ENCODE peak calls at places on chromosomes 4 and X, in eight cellular contexts. L, S, J, Y, D, F, C and W are unnamed samples.

GRCh38 chr4:164748375-164748774 is 5.6 kb upstream of the SMIM31 start:
- DNase-seq in Y (no peak), L (no peak), C (no peak), J (no peak), S (no peak), F (peak; percentile 33), D (no peak), W (peak; percentile 50)

GRCh38 chr4:26590639-26591038 is 6.8 kb downstream of the TBC1D19 start:
- DNase-seq in Y (no peak), F (no peak), L (no peak), C (no peak), D (no peak), S (no peak), J (no peak), W (no peak)

GRCh38 chr4:125432078-125432477 is 117.3 kb downstream of the FAT4 start:
- DNase-seq in L (no peak), F (peak; percentile 68), C (no peak), S (no peak), D (no peak), J (no peak), Y (no peak), W (peak; percentile 45)

GRCh38 chr4:1233641-1234277 is 15.2 kb downstream of the CTBP1 start:
- DNase-seq in J (peak; percentile 93), L (peak; percentile 70), Y (no peak), F (no peak), S (no peak), C (no peak), D (no peak), W (peak; percentile 44)

GRCh38 chrX:15107367-15107988 is 162.4 kb downstream of the ASB9 start:
- DNase-seq in J (no peak), Y (no peak), S (no peak), L (no peak), F (no peak), C (no peak), D (no peak), W (no peak)

GRCh38 chrX:154719132-154719675 is 31.7 kb downstream of the GAB3 start:
- DNase-seq in Y (no peak), L (no peak), C (no peak), J (peak; percentile 79), S (peak; percentile 55), F (no peak), D (no peak), W (peak; percentile 58)

GRCh38 chr4:40514409-40515025 is 115.1 kb downstream of the RBM47 start:
- DNase-seq in D (no peak), J (no peak), L (no peak), F (no peak), Y (no peak), S (no peak), C (peak; percentile 83), W (no peak)

GRCh38 chr4:26819478-26819877 is 41.2 kb upstream of the STIM2 start:
- DNase-seq in Y (no peak), F (no peak), S (no peak), D (no peak), L (no peak), C (no peak), J (no peak), W (no peak)

GRCh38 chr4:7390906-7391636 is 43.7 kb downstream of the PSAPL1 start:
- DNase-seq in L (no peak), D (peak; percentile 12), Y (no peak), C (peak; percentile 18), F (no peak), S (no peak), J (no peak), W (no peak)

GRCh38 chrX:109830704-109831206 is 97.7 kb upstream of the ACSL4 start:
- DNase-seq in F (no peak), J (peak; percentile 69), D (no peak), Y (no peak), L (no peak), S (no peak), C (no peak), W (peak; percentile 77)

GRCh38 chr4:657338-658030 is 16.6 kb downstream of the ATP5ME start:
- DNase-seq in L (peak; percentile 72), D (no peak), S (no peak), F (peak; percentile 2), J (peak; percentile 64), C (no peak), Y (no peak), W (no peak)

GRCh38 chr4:165461176-165461835 is 82.5 kb downstream of the CPE start:
- DNase-seq in Y (no peak), D (peak; percentile 77), J (no peak), L (no peak), S (no peak), C (no peak), F (no peak), W (peak; percentile 97)

GRCh38 chrX:16635040-16635439 is 14.9 kb upstream of the S100G start:
- DNase-seq in Y (no peak), L (no peak), S (no peak), F (no peak), C (no peak), D (no peak), J (no peak), W (no peak)

GRCh38 chrX:100449696-100450606 is 39.9 kb upstream of the PCDH19 start:
- DNase-seq in S (no peak), F (no peak), D (no peak), C (no peak), Y (no peak), L (peak; percentile 40), J (no peak), W (no peak)

GRCh38 chr4:85209161-85209560 is 242.7 kb upstream of the WDFY3 start:
- DNase-seq in L (no peak), C (no peak), D (no peak), Y (no peak), F (no peak), S (no peak), J (no peak), W (peak; percentile 5)

GRCh38 chrX:49290215-49290614 is 13.2 kb upstream of the GAGE10 start:
- DNase-seq in D (no peak), L (no peak), S (no peak), F (no peak), Y (no peak), C (no peak), J (no peak), W (no peak)

GRCh38 chrX:129781134-129782014 is 1.6 kb downstream of the SASH3 start:
- DNase-seq in D (peak; percentile 35), L (no peak), F (no peak), C (peak; percentile 50), J (peak; percentile 47), S (peak; percentile 54), Y (peak; percentile 28), W (no peak)

GRCh38 chr4:112967109-112967508 is 82.3 kb upstream of the ANK2 start:
- DNase-seq in S (no peak), L (no peak), Y (no peak), J (no peak), C (no peak), F (peak; percentile 16), D (no peak), W (no peak)

GRCh38 chr4:56310401-56310800 is 76.9 kb downstream of the AASDH start:
- DNase-seq in C (no peak), Y (no peak), L (no peak), J (no peak), D (no peak), F (no peak), S (no peak), W (no peak)

GRCh38 chr4:140061194-140061593 is 92.8 kb downstream of the MAML3 start:
- DNase-seq in Y (no peak), C (no peak), J (no peak), D (no peak), S (no peak), L (no peak), F (no peak), W (no peak)

GRCh38 chrX:132217203-132218073 is 1.8 kb downstream of the RAP2C start:
- DNase-seq in Y (peak; percentile 41), F (peak; percentile 77), J (peak; percentile 85), D (peak; percentile 50), L (peak; percentile 77), C (peak; percentile 61), S (peak; percentile 71), W (peak; percentile 74)

GRCh38 chr4:74366367-74366891 is 1.5 kb downstream of the EREG start:
- DNase-seq in L (no peak), S (no peak), Y (no peak), F (no peak), D (no peak), C (no peak), J (no peak), W (no peak)
- H3K4me3 ChIP-seq in L (no peak overlapping the region), S (no peak overlapping the region), Y (no peak overlapping the region), F (no peak overlapping the region), D (no peak overlapping the region), C (no peak overlapping the region), J (no peak overlapping the region), W (no peak overlapping the region)

DNA sequence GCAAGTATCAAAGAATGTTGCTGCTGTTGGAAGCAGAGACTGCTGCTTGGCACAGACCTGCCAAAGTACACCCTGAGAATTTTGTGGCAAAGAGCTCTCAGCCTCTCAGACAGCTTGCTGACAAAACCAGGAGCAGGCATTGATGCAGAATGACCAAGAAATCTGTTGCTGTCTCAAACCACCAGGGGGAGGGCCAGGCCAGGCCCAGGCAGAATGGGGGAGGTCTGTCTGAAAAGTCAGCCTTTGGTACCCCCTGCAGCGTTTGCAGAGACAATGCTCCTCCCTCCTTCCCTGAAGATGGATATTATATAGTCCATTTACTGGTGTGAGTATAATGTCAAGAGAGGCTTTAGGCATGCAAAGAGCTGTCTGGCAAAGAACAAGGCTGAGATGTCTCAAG is 52.9 kb upstream of the TRPC5OS start:
- DNase-seq in F (peak; percentile 89), S (no peak), D (no peak), C (no peak), J (peak; percentile 61), Y (no peak), L (no peak), W (no peak)
- TF ChIP-seq CTCF in F (peak; percentile 89), S (no peak), D (no peak), C (no peak), J (peak; percentile 45), Y (no peak), L (peak; percentile 14), W (no peak)

DNA sequence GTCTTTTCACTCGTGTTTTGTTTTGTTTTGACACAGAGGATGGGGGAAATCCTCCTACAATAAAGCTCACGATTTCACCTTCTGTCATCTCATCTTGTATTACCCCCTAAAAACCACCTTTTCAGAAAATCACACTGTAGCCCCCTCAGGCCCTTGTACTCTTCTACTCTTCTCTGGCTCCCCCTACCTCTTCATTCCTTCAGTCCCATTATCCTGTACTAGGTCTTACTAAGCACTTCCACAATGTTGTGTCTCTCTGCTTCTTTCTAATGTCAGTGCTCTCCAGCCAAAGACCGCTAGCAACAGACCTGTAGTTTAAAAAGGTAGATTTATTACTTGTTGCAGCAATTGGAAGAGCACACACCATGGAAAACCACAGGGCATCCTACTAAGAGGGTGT is 30.0 kb upstream of the RNF128 start:
- DNase-seq in S (no peak), F (no peak), D (no peak), L (no peak), C (no peak), J (no peak), Y (no peak), W (no peak)
- H3K4me3 ChIP-seq in S (no peak overlapping the region), F (no peak overlapping the region), D (no peak overlapping the region), L (no peak overlapping the region), C (no peak overlapping the region), J (no peak overlapping the region), Y (no peak overlapping the region), W (no peak overlapping the region)

GRCh38 chr4:174757736-174758135 is 71.3 kb downstream of the GLRA3 start:
- DNase-seq in F (peak; percentile 46), S (no peak), L (no peak), D (no peak), C (no peak), J (no peak), Y (no peak), W (no peak)

GRCh38 chr4:174749091-174749490 is 80.0 kb downstream of the GLRA3 start:
- DNase-seq in C (no peak), S (no peak), F (no peak), L (no peak), D (no peak), J (no peak), Y (no peak), W (peak; percentile 6)

GRCh38 chr4:174753031-174753430 is 76.0 kb downstream of the GLRA3 start:
- DNase-seq in L (no peak), F (no peak), S (no peak), Y (no peak), C (no peak), D (no peak), J (no peak), W (no peak)
- TF ChIP-seq CTCF in L (no peak), F (no peak), S (no peak), Y (no peak), C (no peak), D (no peak), J (no peak), W (no peak)